ENCODE peak calls at places on chromosomes 1 and 21, in four cellular contexts. One of them, this sample, is unnamed.

GRCh38 chr1:18554101-18554500 is 73.4 kb downstream of the KLHDC7A start:
- DNase-seq in pulmonary artery endothelial cell: no peak
- DNase-seq in stimulated activated CD4-positive, alpha-beta T cell treated with anti-CD3 and anti-CD28 coated beads, Interleukin-15, amount 100 ng/mL, for 1 hour: no peak
- DNase-seq in AG08395: no peak
- DNase-seq in this sample: no peak

GRCh38 chr1:6475381-6476133 is 9.6 kb upstream of the TNFRSF25 start:
- DNase-seq in pulmonary artery endothelial cell: no peak
- DNase-seq in stimulated activated CD4-positive, alpha-beta T cell treated with anti-CD3 and anti-CD28 coated beads, Interleukin-15, amount 100 ng/mL, for 1 hour: peak; percentile 70
- DNase-seq in AG08395: peak; percentile 76
- DNase-seq in this sample: no peak

GRCh38 chr21:45075606-45076244 is 1.3 kb downstream of the ADARB1 start:
- DNase-seq in AG08395: no peak
- DNase-seq in stimulated activated CD4-positive, alpha-beta T cell treated with anti-CD3 and anti-CD28 coated beads, Interleukin-15, amount 100 ng/mL, for 1 hour: no peak
- DNase-seq in pulmonary artery endothelial cell: no peak
- DNase-seq in this sample: no peak

GRCh38 chr21:31331231-31331630 is 12.8 kb downstream of the TIAM1 start:
- DNase-seq in stimulated activated CD4-positive, alpha-beta T cell treated with anti-CD3 and anti-CD28 coated beads, Interleukin-15, amount 100 ng/mL, for 1 hour: no peak
- DNase-seq in pulmonary artery endothelial cell: no peak
- DNase-seq in AG08395: no peak
- DNase-seq in this sample: no peak

GRCh38 chr21:37565530-37566223 is 199.1 kb downstream of the DYRK1A start:
- DNase-seq in AG08395: peak; percentile 36
- DNase-seq in stimulated activated CD4-positive, alpha-beta T cell treated with anti-CD3 and anti-CD28 coated beads, Interleukin-15, amount 100 ng/mL, for 1 hour: no peak
- DNase-seq in pulmonary artery endothelial cell: no peak
- DNase-seq in this sample: no peak

GRCh38 chr1:30780409-30780808 is 22.8 kb upstream of the LAPTM5 start:
- DNase-seq in AG08395: no peak
- DNase-seq in pulmonary artery endothelial cell: no peak
- DNase-seq in stimulated activated CD4-positive, alpha-beta T cell treated with anti-CD3 and anti-CD28 coated beads, Interleukin-15, amount 100 ng/mL, for 1 hour: no peak
- DNase-seq in this sample: no peak

GRCh38 chr1:209787551-209787950 is 3.2 kb upstream of the C1orf74 start:
- DNase-seq in AG08395: no peak
- DNase-seq in pulmonary artery endothelial cell: no peak
- DNase-seq in stimulated activated CD4-positive, alpha-beta T cell treated with anti-CD3 and anti-CD28 coated beads, Interleukin-15, amount 100 ng/mL, for 1 hour: no peak
- DNase-seq in this sample: no peak

GRCh38 chr1:89633745-89634625 is 1.1 kb downstream of the LRRC8C start:
- DNase-seq in pulmonary artery endothelial cell: no peak
- DNase-seq in AG08395: peak; percentile 37
- DNase-seq in stimulated activated CD4-positive, alpha-beta T cell treated with anti-CD3 and anti-CD28 coated beads, Interleukin-15, amount 100 ng/mL, for 1 hour: no peak
- DNase-seq in this sample: no peak

GRCh38 chr1:225519166-225519863 is 91.5 kb upstream of the LBR start:
- DNase-seq in stimulated activated CD4-positive, alpha-beta T cell treated with anti-CD3 and anti-CD28 coated beads, Interleukin-15, amount 100 ng/mL, for 1 hour: no peak
- DNase-seq in pulmonary artery endothelial cell: no peak
- DNase-seq in AG08395: no peak
- DNase-seq in this sample: no peak

GRCh38 chr1:43952731-43953350 is 6.1 kb downstream of the IPO13 start:
- DNase-seq in stimulated activated CD4-positive, alpha-beta T cell treated with anti-CD3 and anti-CD28 coated beads, Interleukin-15, amount 100 ng/mL, for 1 hour: no peak
- DNase-seq in AG08395: no peak
- DNase-seq in pulmonary artery endothelial cell: no peak
- DNase-seq in this sample: no peak

GRCh38 chr21:15005391-15005790 is 59.4 kb downstream of the NRIP1 start:
- DNase-seq in stimulated activated CD4-positive, alpha-beta T cell treated with anti-CD3 and anti-CD28 coated beads, Interleukin-15, amount 100 ng/mL, for 1 hour: no peak
- DNase-seq in pulmonary artery endothelial cell: no peak
- DNase-seq in AG08395: no peak
- DNase-seq in this sample: peak; percentile 48

GRCh38 chr1:92797961-92798360 is 13.1 kb upstream of the EVI5 start:
- DNase-seq in AG08395: no peak
- DNase-seq in stimulated activated CD4-positive, alpha-beta T cell treated with anti-CD3 and anti-CD28 coated beads, Interleukin-15, amount 100 ng/mL, for 1 hour: no peak
- DNase-seq in pulmonary artery endothelial cell: no peak
- DNase-seq in this sample: no peak

GRCh38 chr1:223077434-223077833 is 65.6 kb downstream of the TLR5 start:
- DNase-seq in stimulated activated CD4-positive, alpha-beta T cell treated with anti-CD3 and anti-CD28 coated beads, Interleukin-15, amount 100 ng/mL, for 1 hour: no peak
- DNase-seq in AG08395: no peak
- DNase-seq in pulmonary artery endothelial cell: no peak
- DNase-seq in this sample: no peak

GRCh38 chr1:224226849-224227502 is 43.9 kb downstream of the DEGS1 start:
- DNase-seq in stimulated activated CD4-positive, alpha-beta T cell treated with anti-CD3 and anti-CD28 coated beads, Interleukin-15, amount 100 ng/mL, for 1 hour: no peak
- DNase-seq in AG08395: no peak
- DNase-seq in pulmonary artery endothelial cell: no peak
- DNase-seq in this sample: no peak

GRCh38 chr1:22853651-22854185 is 118.9 kb downstream of the LACTBL1 start:
- DNase-seq in stimulated activated CD4-positive, alpha-beta T cell treated with anti-CD3 and anti-CD28 coated beads, Interleukin-15, amount 100 ng/mL, for 1 hour: no peak
- DNase-seq in AG08395: no peak
- DNase-seq in pulmonary artery endothelial cell: no peak
- DNase-seq in this sample: no peak

This sample was measured in brain pericyte.